ENCODE peak calls at places on chromosome 20, in nine cellular contexts. O, X, Z, L, N, J, P, C and Q are unnamed samples.

GRCh38 chr20:39946053-39946810 is 742.8 kb downstream of the MAFB start:
- DNase-seq in O (no peak), X (no peak), Z (no peak), L (no peak), N (no peak), J (no peak), P (no peak), C (no peak), Q (no peak)

GRCh38 chr20:63072231-63072791 is 65.5 kb upstream of the BHLHE23 start:
- DNase-seq in O (no peak), X (no peak), Z (no peak), L (no peak), N (no peak), J (no peak), P (no peak), C (no peak), Q (no peak)

GRCh38 chr20:6828794-6829423 is 61.4 kb downstream of the BMP2 start:
- DNase-seq in O (peak; percentile 74), X (peak; percentile 81), Z (peak; percentile 47), L (peak; percentile 87), N (peak; percentile 66), J (peak; percentile 52), P (peak; percentile 65), C (peak; percentile 93), Q (peak; percentile 35)

GRCh38 chr20:52972190-52972937 is at the start of gene TSHZ2:
- DNase-seq in O (peak; percentile 37), X (peak; percentile 13), Z (peak; percentile 14), L (peak; percentile 70), N (no peak), J (no peak), P (no peak), C (peak; percentile 16), Q (no peak)

GRCh38 chr20:59207742-59208357 is 44.2 kb downstream of the ZNF831 start:
- DNase-seq in O (no peak), X (peak; percentile 2), Z (peak; percentile 46), L (peak; percentile 95), N (no peak), J (no peak), P (peak; percentile 86), C (peak; percentile 89), Q (peak; percentile 69)

GRCh38 chr20:56411759-56412472 is at the start of gene CASS4:
- DNase-seq in O (peak; percentile 78), X (peak; percentile 96), Z (peak; percentile 47), L (no peak), N (no peak), J (no peak), P (no peak), C (no peak), Q (peak; percentile 84)

GRCh38 chr20:43102394-43102793 is 87.3 kb downstream of the PTPRT start:
- DNase-seq in O (no peak), X (no peak), Z (no peak), L (peak; percentile 82), N (no peak), J (no peak), P (peak; percentile 7), C (no peak), Q (peak; percentile 4)

GRCh38 chr20:53857723-53858236 is 212.6 kb downstream of the BCAS1 start:
- DNase-seq in O (no peak), X (no peak), Z (no peak), L (no peak), N (no peak), J (no peak), P (no peak), C (peak; percentile 89), Q (no peak)

GRCh38 chr20:9503530-9504251 is 10.7 kb upstream of the LAMP5 start:
- DNase-seq in O (no peak), X (peak; percentile 26), Z (no peak), L (peak; percentile 75), N (no peak), J (peak; percentile 24), P (no peak), C (peak; percentile 14), Q (peak; percentile 6)

GRCh38 chr20:366042-366718 is 14.4 kb upstream of the TRIB3 start:
- DNase-seq in O (no peak), X (no peak), Z (no peak), L (no peak), N (no peak), J (no peak), P (no peak), C (no peak), Q (no peak)

GRCh38 chr20:58691405-58691772 is 1.2 kb upstream of the NPEPL1 start:
- DNase-seq in O (no peak), X (no peak), Z (no peak), L (peak; percentile 50), N (no peak), J (no peak), P (no peak), C (no peak), Q (no peak)

GRCh38 chr20:25637247-25637646 is 13.4 kb upstream of the NANP start:
- DNase-seq in O (no peak), X (no peak), Z (no peak), L (no peak), N (no peak), J (no peak), P (peak; percentile 13), C (no peak), Q (no peak)

GRCh38 chr20:8074931-8075330 is 55.4 kb upstream of the TMX4 start:
- DNase-seq in O (peak; percentile 90), X (peak; percentile 37), Z (no peak), L (no peak), N (no peak), J (no peak), P (no peak), C (no peak), Q (no peak)

GRCh38 chr20:54219751-54220426 is 12.0 kb downstream of the PFDN4 start:
- DNase-seq in O (peak; percentile 84), X (peak; percentile 73), Z (no peak), L (no peak), N (no peak), J (no peak), P (peak; percentile 21), C (no peak), Q (no peak)

GRCh38 chr20:59937150-59937549 is 3.0 kb downstream of the PPP1R3D start:
- DNase-seq in O (peak; percentile 28), X (no peak), Z (no peak), L (no peak), N (no peak), J (no peak), P (no peak), C (no peak), Q (no peak)

GRCh38 chr20:47353224-47353696 is 3.2 kb downstream of the ZMYND8 start:
- DNase-seq in O (no peak), X (no peak), Z (no peak), L (no peak), N (no peak), J (no peak), P (no peak), C (no peak), Q (no peak)
- H3K4me3 ChIP-seq in O (peak overlapping the region; percentile 61), X (peak overlapping the region; percentile 55), Z (peak overlapping the region; percentile 8), L (peak overlapping the region; percentile 92), N (peak overlapping the region; percentile 35), J (peak overlapping the region; percentile 53), P (peak overlapping the region; percentile 74), C (no peak overlapping the region), Q (no peak overlapping the region)

DNA sequence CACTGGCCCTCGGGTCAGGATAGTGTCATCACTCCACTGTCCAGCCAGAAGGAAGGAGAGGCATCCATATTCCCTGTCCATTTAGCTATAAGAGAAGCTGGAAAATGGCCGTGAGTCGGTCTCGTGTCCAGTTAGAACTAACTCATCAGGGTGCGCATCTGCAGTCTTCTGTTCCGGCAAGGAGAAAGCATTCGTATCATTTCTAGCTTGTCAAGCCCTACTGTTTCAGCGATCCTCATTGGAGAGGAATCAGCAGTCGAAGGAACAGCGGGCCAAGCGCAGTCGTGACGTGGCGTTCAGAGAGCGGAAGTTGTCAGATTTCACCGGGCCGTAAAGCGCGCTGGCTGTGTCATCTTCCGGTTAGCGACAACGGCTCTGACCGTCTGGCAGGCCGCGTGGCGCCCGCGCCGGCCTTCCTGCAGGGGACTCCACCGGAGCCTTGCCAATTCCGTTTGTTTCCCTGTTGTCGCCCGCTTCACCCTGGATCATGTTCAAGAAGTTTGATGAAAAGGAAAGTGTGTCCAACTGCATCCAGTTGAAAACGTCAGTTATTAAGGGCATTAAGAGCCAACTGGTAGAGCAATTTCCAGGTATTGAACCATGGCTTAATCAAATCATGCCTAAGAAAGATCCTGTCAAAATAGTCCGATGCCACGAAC is 32.9 kb downstream of the HM13 start:
- DNase-seq in O (peak; percentile 91), X (peak; percentile 93), Z (peak; percentile 86), L (peak; percentile 92), N (peak; percentile 69), J (peak; percentile 75), P (peak; percentile 87), C (peak; percentile 89), Q (peak; percentile 88)
- H3K4me3 ChIP-seq in O (peak overlapping the region; percentile 55), X (peak overlapping the region; percentile 62), Z (peak overlapping the region; percentile 50), L (peak overlapping the region; percentile 83), N (peak overlapping the region; percentile 57), J (peak overlapping the region; percentile 57), P (peak overlapping the region; percentile 74), C (peak overlapping the region; percentile 11), Q (peak overlapping the region; percentile 81)

GRCh38 chr20:38342196-38342595 is 4.1 kb upstream of the LBP start:
- DNase-seq in O (no peak), X (no peak), Z (no peak), L (peak; percentile 82), N (no peak), J (no peak), P (no peak), C (no peak), Q (no peak)
- H3K4me3 ChIP-seq in O (no peak overlapping the region), X (no peak overlapping the region), Z (no peak overlapping the region), L (no peak overlapping the region), N (no peak overlapping the region), J (no peak overlapping the region), P (no peak overlapping the region), C (no peak overlapping the region), Q (no peak overlapping the region)

GRCh38 chr20:36496707-36497669 is 44.3 kb upstream of the MYL9 start:
- DNase-seq in O (no peak), X (no peak), Z (no peak), L (no peak), N (no peak), J (no peak), P (no peak), C (no peak), Q (no peak)

GRCh38 chr20:36490191-36490590 is 51.1 kb upstream of the MYL9 start:
- DNase-seq in O (no peak), X (no peak), Z (no peak), L (no peak), N (no peak), J (no peak), P (no peak), C (no peak), Q (no peak)

GRCh38 chr20:36493013-36493800 is 48.1 kb upstream of the MYL9 start:
- DNase-seq in O (no peak), X (no peak), Z (no peak), L (peak; percentile 84), N (no peak), J (no peak), P (peak; percentile 31), C (peak; percentile 55), Q (no peak)

GRCh38 chr20:36491901-36492617 is 49.3 kb upstream of the MYL9 start:
- DNase-seq in O (no peak), X (peak; percentile 75), Z (no peak), L (peak; percentile 71), N (no peak), J (no peak), P (peak; percentile 51), C (peak; percentile 38), Q (peak; percentile 71)

DNA sequence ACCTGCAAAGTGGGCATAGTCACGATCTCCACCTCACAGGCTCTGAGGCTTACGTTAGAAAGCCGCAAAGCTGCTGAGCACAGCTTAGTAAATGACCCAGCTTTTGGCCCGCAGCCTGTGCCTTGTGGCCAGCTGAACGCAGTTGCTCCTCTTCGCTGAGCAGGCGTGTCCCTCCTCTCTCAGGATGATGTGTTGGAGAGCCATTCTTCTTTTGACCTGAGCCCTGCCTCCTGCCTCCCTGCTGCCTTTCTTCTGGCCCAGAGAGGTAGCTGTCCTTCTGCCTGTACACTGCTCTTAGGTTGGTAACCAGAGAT is 47.6 kb upstream of the MYL9 start:
- DNase-seq in O (peak; percentile 85), X (peak; percentile 62), Z (peak; percentile 62), L (no peak), N (peak; percentile 54), J (peak; percentile 52), P (no peak), C (peak; percentile 39), Q (no peak)
- H3K4me3 ChIP-seq in O (no peak overlapping the region), X (no peak overlapping the region), Z (no peak overlapping the region), L (no peak overlapping the region), N (no peak overlapping the region), J (no peak overlapping the region), P (no peak overlapping the region), C (no peak overlapping the region), Q (no peak overlapping the region)